ENCODE peak calls at places on chromosomes 4 and X, in nine cellular contexts. Q is astrocyte of the cerebellum, K is ovary, P is B cell, W is fibroblast of mammary gland, S is HL-60, R is BJ, D is kidney, H is cardiac muscle cell. L is an unnamed sample.
A peak's percentile ranks its signal among the peaks of the same experiment; 100 is the strongest.

GRCh38 chr4:47413515-47413914 is 50.0 kb downstream of the COMMD8 start:
- DNase-seq in Q (no peak), K (no peak), P (no peak), W (no peak), S (no peak), R (no peak), D (no peak), H (no peak), L (no peak)

GRCh38 chrX:8731579-8732395 is at the start of gene ANOS1:
- DNase-seq in Q (peak; percentile 19), K (peak; percentile 62), P (no peak), W (no peak), S (no peak), R (no peak), D (peak; percentile 81), H (peak; percentile 92), L (no peak)

GRCh38 chr4:170978990-170979389 is 834.2 kb upstream of the GALNTL6 start:
- DNase-seq in Q (no peak), K (no peak), P (no peak), W (no peak), S (no peak), R (no peak), D (no peak), H (no peak), L (no peak)

GRCh38 chrX:141142946-141143345 is 34.0 kb downstream of the LDOC1 start:
- DNase-seq in Q (no peak), K (no peak), P (no peak), W (peak; percentile 49), S (no peak), R (no peak), D (no peak), H (no peak), L (peak; percentile 2)

GRCh38 chrX:4451591-4451990 is 738.1 kb upstream of the PRKX start:
- DNase-seq in Q (no peak), K (no peak), P (no peak), W (no peak), S (no peak), R (no peak), D (no peak), H (no peak), L (no peak)

GRCh38 chr4:22179124-22179874 is 230.7 kb upstream of the KCNIP4 start:
- DNase-seq in Q (peak; percentile 89), K (no peak), P (no peak), W (peak; percentile 97), S (no peak), R (peak; percentile 44), D (no peak), H (no peak), L (no peak)

GRCh38 chr4:22356996-22357596 is 158.8 kb downstream of the ADGRA3 start:
- DNase-seq in Q (no peak), K (no peak), P (no peak), W (peak; percentile 61), S (peak; percentile 51), R (no peak), D (no peak), H (peak; percentile 45), L (no peak)

GRCh38 chrX:71227370-71228062 is 4.5 kb downstream of the GJB1 start:
- DNase-seq in Q (no peak), K (no peak), P (no peak), W (no peak), S (no peak), R (no peak), D (no peak), H (no peak), L (no peak)

GRCh38 chr4:4922441-4922840 is 63.0 kb downstream of the MSX1 start:
- DNase-seq in Q (no peak), K (no peak), P (no peak), W (no peak), S (no peak), R (no peak), D (no peak), H (no peak), L (no peak)

GRCh38 chrX:37961118-37961517 is 45.2 kb upstream of the SYTL5 start:
- DNase-seq in Q (no peak), K (no peak), P (no peak), W (no peak), S (no peak), R (no peak), D (no peak), H (no peak), L (no peak)

GRCh38 chr4:37873383-37873782 is 17.5 kb upstream of the TBC1D1 start:
- DNase-seq in Q (peak; percentile 32), K (no peak), P (no peak), W (peak; percentile 91), S (no peak), R (no peak), D (no peak), H (no peak), L (no peak)

DNA sequence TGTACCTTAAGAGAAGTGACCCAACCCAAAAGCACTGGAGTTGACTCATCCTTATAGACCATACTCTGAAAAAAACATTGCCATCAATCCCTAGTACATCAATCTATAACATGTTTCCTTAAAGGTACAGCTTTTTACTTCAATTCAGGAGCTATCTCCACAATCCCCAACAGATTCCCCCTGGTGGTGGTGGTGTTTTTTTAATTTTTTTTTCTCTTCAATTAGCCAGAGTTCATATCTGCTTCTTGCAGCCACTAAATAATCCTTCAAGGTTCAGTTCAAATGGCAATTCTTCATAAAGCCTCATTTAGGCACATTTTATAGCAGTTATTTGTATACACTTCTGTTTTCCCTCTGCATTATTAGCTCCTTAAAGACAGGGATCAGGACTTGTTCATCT is 60.7 kb upstream of the KDR start:
- DNase-seq in Q (no peak), K (no peak), P (no peak), W (no peak), S (no peak), R (no peak), D (no peak), H (no peak), L (no peak)
- TF ChIP-seq CTCF in Q (peak; percentile 9), K (no peak), P (no peak), W (peak; percentile 23), S (no peak), R (no peak), D (no peak), H (peak; percentile 27), L (no peak)

GRCh38 chrX:106619797-106620196 is 8.0 kb downstream of the RADX start:
- DNase-seq in Q (no peak), K (no peak), P (no peak), W (peak; percentile 17), S (no peak), R (no peak), D (no peak), H (peak; percentile 11), L (no peak)
- TF ChIP-seq CTCF in Q (peak; percentile 50), K (no peak), P (peak; percentile 27), W (peak; percentile 53), S (no peak), R (peak; percentile 39), D (no peak), H (peak; percentile 50), L (no peak)

GRCh38 chr4:7740866-7741525 is 198.7 kb downstream of the AFAP1 start:
- DNase-seq in Q (no peak), K (no peak), P (no peak), W (no peak), S (no peak), R (no peak), D (peak; percentile 62), H (no peak), L (no peak)

GRCh38 chr4:7738458-7739076 is 201.1 kb downstream of the AFAP1 start:
- DNase-seq in Q (no peak), K (no peak), P (no peak), W (no peak), S (no peak), R (no peak), D (peak; percentile 59), H (no peak), L (no peak)

GRCh38 chr4:7737752-7738457 is 201.8 kb downstream of the AFAP1 start:
- DNase-seq in Q (no peak), K (no peak), P (no peak), W (no peak), S (no peak), R (no peak), D (peak; percentile 49), H (no peak), L (no peak)

GRCh38 chr4:7739918-7740865 is 199.5 kb downstream of the AFAP1 start:
- DNase-seq in Q (no peak), K (no peak), P (no peak), W (no peak), S (no peak), R (no peak), D (peak; percentile 43), H (no peak), L (no peak)

GRCh38 chr4:7739077-7739917 is 200.4 kb downstream of the AFAP1 start:
- DNase-seq in Q (no peak), K (no peak), P (no peak), W (no peak), S (no peak), R (no peak), D (peak; percentile 75), H (no peak), L (no peak)
- TF ChIP-seq CTCF in Q (no peak), K (no peak), P (no peak), W (no peak), S (no peak), R (no peak), D (no peak), H (no peak), L (no peak)

GRCh38 chr4:1260418-1261106 is 11.6 kb upstream of the CTBP1 start:
- DNase-seq in Q (no peak), K (no peak), P (no peak), W (no peak), S (no peak), R (no peak), D (no peak), H (no peak), L (no peak)

GRCh38 chr4:1255699-1256098 is 6.8 kb upstream of the CTBP1 start:
- DNase-seq in Q (no peak), K (no peak), P (no peak), W (no peak), S (no peak), R (no peak), D (no peak), H (no peak), L (no peak)

GRCh38 chr4:1261107-1261928 is 12.4 kb upstream of the CTBP1 start:
- DNase-seq in Q (no peak), K (no peak), P (no peak), W (no peak), S (no peak), R (no peak), D (no peak), H (no peak), L (no peak)

GRCh38 chr4:1259966-1260365 is 11.0 kb upstream of the CTBP1 start:
- DNase-seq in Q (no peak), K (no peak), P (no peak), W (no peak), S (no peak), R (no peak), D (no peak), H (no peak), L (no peak)

DNA sequence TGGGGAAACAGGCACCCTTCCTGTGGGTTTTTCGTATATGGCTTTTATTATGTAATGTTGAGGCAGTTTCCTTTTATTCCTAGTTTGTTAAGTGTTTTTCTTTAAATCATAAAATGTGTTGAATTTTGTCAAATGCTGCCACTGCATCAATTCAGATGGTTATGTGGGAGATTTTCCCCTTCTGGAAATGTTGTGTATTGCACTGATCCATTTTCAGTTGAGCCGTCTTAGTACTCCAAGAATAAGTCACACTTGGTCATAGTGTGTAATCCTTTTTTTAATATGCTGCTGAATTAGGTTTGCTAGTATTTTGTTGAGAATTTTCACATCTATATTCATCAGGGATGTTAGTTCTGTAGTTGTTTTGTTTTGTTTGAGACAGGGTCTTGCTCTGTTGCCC is 9.5 kb upstream of the CTBP1 start:
- DNase-seq in Q (no peak), K (no peak), P (no peak), W (no peak), S (no peak), R (no peak), D (no peak), H (no peak), L (no peak)
- TF ChIP-seq CTCF in Q (no peak), K (no peak), P (no peak), W (no peak), S (no peak), R (no peak), D (no peak), H (no peak), L (no peak)

L was measured in HFF-Myc.